ENCODE peak calls at places on chromosomes 4 and X, in four cellular contexts. One of them, this sample, is unnamed.

GRCh38 chr4:44438687-44439086 is 9.9 kb downstream of the KCTD8 start:
- DNase-seq in dermis blood vessel endothelial cell: no peak
- DNase-seq in HuH-7.5: no peak
- DNase-seq in posterior cingulate gyrus: no peak
- DNase-seq in this sample: no peak

GRCh38 chrX:43958529-43958928 is 14.7 kb downstream of the NDP start:
- DNase-seq in HuH-7.5: peak
- DNase-seq in posterior cingulate gyrus: no peak
- DNase-seq in dermis blood vessel endothelial cell: peak
- DNase-seq in this sample: peak

GRCh38 chrX:38717871-38718270 is 83.4 kb upstream of the MID1IP1 start:
- DNase-seq in posterior cingulate gyrus: no peak
- DNase-seq in dermis blood vessel endothelial cell: peak
- DNase-seq in HuH-7.5: peak
- DNase-seq in this sample: peak

GRCh38 chr4:189870835-189871234 is 69.8 kb upstream of the FRG1 start:
- DNase-seq in HuH-7.5: no peak
- DNase-seq in posterior cingulate gyrus: no peak
- DNase-seq in dermis blood vessel endothelial cell: no peak
- DNase-seq in this sample: no peak

GRCh38 chrX:19728083-19728648 is 159.2 kb downstream of the SH3KBP1 start:
- DNase-seq in HuH-7.5: no peak
- DNase-seq in dermis blood vessel endothelial cell: no peak
- DNase-seq in posterior cingulate gyrus: no peak
- DNase-seq in this sample: no peak

GRCh38 chr4:184274288-184274951 is 56.7 kb upstream of the ENPP6 start:
- DNase-seq in HuH-7.5: no peak
- DNase-seq in posterior cingulate gyrus: no peak
- DNase-seq in dermis blood vessel endothelial cell: no peak
- DNase-seq in this sample: no peak

GRCh38 chr4:80918004-80918403 is 112.5 kb upstream of the BMP3 start:
- DNase-seq in posterior cingulate gyrus: no peak
- DNase-seq in HuH-7.5: no peak
- DNase-seq in dermis blood vessel endothelial cell: no peak
- DNase-seq in this sample: no peak

GRCh38 chr4:72366601-72367000 is 202.4 kb downstream of the ADAMTS3 start:
- DNase-seq in dermis blood vessel endothelial cell: no peak
- DNase-seq in HuH-7.5: no peak
- DNase-seq in posterior cingulate gyrus: no peak
- DNase-seq in this sample: no peak